ENCODE peak calls at places on chromosomes 16 and 17, in ten cellular contexts. One of them, this sample, is unnamed.

GRCh38 chr17:67559381-67559966 is 158.3 kb upstream of the NOL11 start:
- DNase-seq in EL: no peak
- DNase-seq in NCI-H1694: no peak
- DNase-seq in NCI-H2171: no peak
- DNase-seq in AG04449: no peak
- DNase-seq in CD4-positive, CD25-positive, alpha-beta regulatory T cell: no peak
- DNase-seq in NCI-H1930: no peak
- DNase-seq in T47D: no peak
- DNase-seq in astrocyte: no peak
- DNase-seq in NCI-H1417: no peak
- DNase-seq in this sample: no peak

GRCh38 chr16:59886021-59886420 is 1151.9 kb upstream of the GOT2 start:
- DNase-seq in EL: peak
- DNase-seq in NCI-H1694: no peak
- DNase-seq in NCI-H2171: no peak
- DNase-seq in AG04449: no peak
- DNase-seq in CD4-positive, CD25-positive, alpha-beta regulatory T cell: no peak
- DNase-seq in NCI-H1930: no peak
- DNase-seq in T47D: no peak
- DNase-seq in astrocyte: peak
- DNase-seq in NCI-H1417: no peak
- DNase-seq in this sample: peak

GRCh38 chr16:69131167-69131748 is 1.1 kb downstream of the CHTF8 start:
- DNase-seq in EL: peak
- DNase-seq in NCI-H1694: no peak
- DNase-seq in NCI-H2171: no peak
- DNase-seq in AG04449: no peak
- DNase-seq in CD4-positive, CD25-positive, alpha-beta regulatory T cell: no peak
- DNase-seq in NCI-H1930: no peak
- DNase-seq in T47D: peak
- DNase-seq in astrocyte: no peak
- DNase-seq in NCI-H1417: no peak
- DNase-seq in this sample: peak

GRCh38 chr17:79031996-79032875 is 8.3 kb downstream of the C1QTNF1 start:
- DNase-seq in EL: no peak
- DNase-seq in NCI-H1694: peak
- DNase-seq in NCI-H2171: no peak
- DNase-seq in AG04449: no peak
- DNase-seq in CD4-positive, CD25-positive, alpha-beta regulatory T cell: no peak
- DNase-seq in NCI-H1930: no peak
- DNase-seq in T47D: no peak
- DNase-seq in astrocyte: no peak
- DNase-seq in NCI-H1417: no peak
- DNase-seq in this sample: no peak

GRCh38 chr17:7363311-7363710 is 8.4 kb downstream of the TMEM95 start:
- DNase-seq in EL: peak
- DNase-seq in NCI-H1694: no peak
- DNase-seq in NCI-H2171: no peak
- DNase-seq in AG04449: no peak
- DNase-seq in CD4-positive, CD25-positive, alpha-beta regulatory T cell: no peak
- DNase-seq in NCI-H1930: no peak
- DNase-seq in T47D: no peak
- DNase-seq in astrocyte: no peak
- DNase-seq in NCI-H1417: no peak
- DNase-seq in this sample: peak

GRCh38 chr16:69827527-69827926 is 65.4 kb downstream of the WWP2 start:
- DNase-seq in EL: no peak
- DNase-seq in NCI-H1694: no peak
- DNase-seq in NCI-H2171: no peak
- DNase-seq in AG04449: no peak
- DNase-seq in CD4-positive, CD25-positive, alpha-beta regulatory T cell: no peak
- DNase-seq in NCI-H1930: no peak
- DNase-seq in T47D: no peak
- DNase-seq in astrocyte: no peak
- DNase-seq in NCI-H1417: no peak
- DNase-seq in this sample: no peak

GRCh38 chr17:63995626-63996025 is 2.5 kb upstream of the PRR29 start:
- DNase-seq in EL: no peak
- DNase-seq in NCI-H1694: no peak
- DNase-seq in NCI-H2171: no peak
- DNase-seq in AG04449: no peak
- DNase-seq in CD4-positive, CD25-positive, alpha-beta regulatory T cell: no peak
- DNase-seq in NCI-H1930: no peak
- DNase-seq in T47D: no peak
- DNase-seq in astrocyte: no peak
- DNase-seq in NCI-H1417: no peak
- DNase-seq in this sample: no peak

GRCh38 chr16:28989363-28989762 is 4.5 kb downstream of the LAT start:
- DNase-seq in EL: no peak
- DNase-seq in NCI-H1694: no peak
- DNase-seq in NCI-H2171: no peak
- DNase-seq in AG04449: no peak
- DNase-seq in CD4-positive, CD25-positive, alpha-beta regulatory T cell: no peak
- DNase-seq in NCI-H1930: no peak
- DNase-seq in T47D: no peak
- DNase-seq in astrocyte: no peak
- DNase-seq in NCI-H1417: no peak
- DNase-seq in this sample: no peak

GRCh38 chr17:61248399-61248798 is 151.2 kb upstream of the TBX2 start:
- DNase-seq in EL: peak
- DNase-seq in NCI-H1694: no peak
- DNase-seq in NCI-H2171: no peak
- DNase-seq in AG04449: no peak
- DNase-seq in CD4-positive, CD25-positive, alpha-beta regulatory T cell: no peak
- DNase-seq in NCI-H1930: no peak
- DNase-seq in T47D: no peak
- DNase-seq in astrocyte: peak
- DNase-seq in NCI-H1417: no peak
- DNase-seq in this sample: no peak

GRCh38 chr17:78022425-78022824 is 63.9 kb downstream of the TNRC6C start:
- DNase-seq in EL: peak
- DNase-seq in NCI-H1694: no peak
- DNase-seq in NCI-H2171: no peak
- DNase-seq in AG04449: no peak
- DNase-seq in CD4-positive, CD25-positive, alpha-beta regulatory T cell: no peak
- DNase-seq in NCI-H1930: no peak
- DNase-seq in T47D: no peak
- DNase-seq in astrocyte: no peak
- DNase-seq in NCI-H1417: no peak
- DNase-seq in this sample: no peak

GRCh38 chr17:19363460-19364035 is 1.0 kb upstream of the B9D1 start:
- DNase-seq in EL: no peak
- DNase-seq in NCI-H1694: no peak
- DNase-seq in NCI-H2171: no peak
- DNase-seq in AG04449: no peak
- DNase-seq in CD4-positive, CD25-positive, alpha-beta regulatory T cell: no peak
- DNase-seq in NCI-H1930: no peak
- DNase-seq in T47D: no peak
- DNase-seq in astrocyte: no peak
- DNase-seq in NCI-H1417: no peak
- DNase-seq in this sample: no peak

GRCh38 chr17:66494023-66494803 is 191.8 kb downstream of the PRKCA start:
- DNase-seq in EL: peak
- DNase-seq in NCI-H1694: no peak
- DNase-seq in NCI-H2171: no peak
- DNase-seq in AG04449: peak
- DNase-seq in CD4-positive, CD25-positive, alpha-beta regulatory T cell: no peak
- DNase-seq in NCI-H1930: no peak
- DNase-seq in T47D: no peak
- DNase-seq in astrocyte: peak
- DNase-seq in NCI-H1417: no peak
- DNase-seq in this sample: peak

GRCh38 chr17:64443086-64443760 is 5.7 kb upstream of the MILR1 start:
- DNase-seq in EL: no peak
- DNase-seq in NCI-H1694: no peak
- DNase-seq in NCI-H2171: no peak
- DNase-seq in AG04449: no peak
- DNase-seq in CD4-positive, CD25-positive, alpha-beta regulatory T cell: no peak
- DNase-seq in NCI-H1930: no peak
- DNase-seq in T47D: no peak
- DNase-seq in astrocyte: no peak
- DNase-seq in NCI-H1417: no peak
- DNase-seq in this sample: no peak

GRCh38 chr16:30183236-30183960 is at the start of gene CORO1A:
- DNase-seq in EL: peak
- DNase-seq in NCI-H1694: peak
- DNase-seq in NCI-H2171: peak
- DNase-seq in AG04449: no peak
- DNase-seq in CD4-positive, CD25-positive, alpha-beta regulatory T cell: peak
- DNase-seq in NCI-H1930: peak
- DNase-seq in T47D: peak
- DNase-seq in astrocyte: peak
- DNase-seq in NCI-H1417: peak
- DNase-seq in this sample: peak

GRCh38 chr16:54817432-54817831 is 113.2 kb upstream of the IRX5 start:
- DNase-seq in EL: peak
- DNase-seq in NCI-H1694: peak
- DNase-seq in NCI-H2171: no peak
- DNase-seq in AG04449: no peak
- DNase-seq in CD4-positive, CD25-positive, alpha-beta regulatory T cell: no peak
- DNase-seq in NCI-H1930: no peak
- DNase-seq in T47D: no peak
- DNase-seq in astrocyte: no peak
- DNase-seq in NCI-H1417: peak
- DNase-seq in this sample: no peak

GRCh38 chr16:89905511-89906140 is 13.0 kb upstream of the MC1R start:
- DNase-seq in EL: no peak
- DNase-seq in NCI-H1694: no peak
- DNase-seq in NCI-H2171: no peak
- DNase-seq in AG04449: no peak
- DNase-seq in CD4-positive, CD25-positive, alpha-beta regulatory T cell: no peak
- DNase-seq in NCI-H1930: no peak
- DNase-seq in T47D: no peak
- DNase-seq in astrocyte: no peak
- DNase-seq in NCI-H1417: no peak
- DNase-seq in this sample: no peak

GRCh38 chr17:61662771-61663170 is 71.8 kb upstream of the NACA2 start:
- DNase-seq in EL: no peak
- DNase-seq in NCI-H1694: no peak
- DNase-seq in NCI-H2171: no peak
- DNase-seq in AG04449: peak
- DNase-seq in CD4-positive, CD25-positive, alpha-beta regulatory T cell: no peak
- DNase-seq in NCI-H1930: no peak
- DNase-seq in T47D: no peak
- DNase-seq in astrocyte: peak
- DNase-seq in NCI-H1417: no peak
- DNase-seq in this sample: no peak

GRCh38 chr16:31215287-31216115 is 1.4 kb downstream of the PYDC1 start:
- DNase-seq in EL: peak
- DNase-seq in NCI-H1694: no peak
- DNase-seq in NCI-H2171: no peak
- DNase-seq in AG04449: no peak
- DNase-seq in CD4-positive, CD25-positive, alpha-beta regulatory T cell: no peak
- DNase-seq in NCI-H1930: no peak
- DNase-seq in T47D: peak
- DNase-seq in astrocyte: peak
- DNase-seq in NCI-H1417: peak
- DNase-seq in this sample: peak

GRCh38 chr17:4950075-4950756 is 703 bp upstream of the ENO3 start:
- DNase-seq in EL: no peak
- DNase-seq in NCI-H1694: no peak
- DNase-seq in NCI-H2171: no peak
- DNase-seq in AG04449: no peak
- DNase-seq in CD4-positive, CD25-positive, alpha-beta regulatory T cell: no peak
- DNase-seq in NCI-H1930: no peak
- DNase-seq in T47D: no peak
- DNase-seq in astrocyte: no peak
- DNase-seq in NCI-H1417: no peak
- DNase-seq in this sample: no peak

GRCh38 chr17:76968707-76969597 is 100.7 kb downstream of the MGAT5B start:
- DNase-seq in EL: no peak
- DNase-seq in NCI-H1694: peak
- DNase-seq in NCI-H2171: peak
- DNase-seq in AG04449: no peak
- DNase-seq in CD4-positive, CD25-positive, alpha-beta regulatory T cell: peak
- DNase-seq in NCI-H1930: peak
- DNase-seq in T47D: no peak
- DNase-seq in astrocyte: no peak
- DNase-seq in NCI-H1417: peak
- DNase-seq in this sample: no peak

GRCh38 chr17:15510361-15510760 is 42.9 kb upstream of the CDRT4 start:
- DNase-seq in EL: peak
- DNase-seq in NCI-H1694: no peak
- DNase-seq in NCI-H2171: no peak
- DNase-seq in AG04449: peak
- DNase-seq in CD4-positive, CD25-positive, alpha-beta regulatory T cell: no peak
- DNase-seq in NCI-H1930: no peak
- DNase-seq in T47D: no peak
- DNase-seq in astrocyte: peak
- DNase-seq in NCI-H1417: no peak
- DNase-seq in this sample: peak

GRCh38 chr17:546456-546855 is 168.2 kb downstream of the VPS53 start:
- DNase-seq in EL: no peak
- DNase-seq in NCI-H1694: no peak
- DNase-seq in NCI-H2171: no peak
- DNase-seq in AG04449: no peak
- DNase-seq in CD4-positive, CD25-positive, alpha-beta regulatory T cell: no peak
- DNase-seq in NCI-H1930: no peak
- DNase-seq in T47D: no peak
- DNase-seq in astrocyte: peak
- DNase-seq in NCI-H1417: no peak
- DNase-seq in this sample: no peak

GRCh38 chr17:77528516-77529327 is 388.0 kb downstream of the SEC14L1 start:
- DNase-seq in EL: no peak
- DNase-seq in NCI-H1694: peak
- DNase-seq in NCI-H2171: peak
- DNase-seq in AG04449: no peak
- DNase-seq in CD4-positive, CD25-positive, alpha-beta regulatory T cell: no peak
- DNase-seq in NCI-H1930: peak
- DNase-seq in T47D: no peak
- DNase-seq in astrocyte: no peak
- DNase-seq in NCI-H1417: peak
- DNase-seq in this sample: no peak

GRCh38 chr17:70544307-70544706 is 375.0 kb downstream of the KCNJ2 start:
- DNase-seq in EL: no peak
- DNase-seq in NCI-H1694: no peak
- DNase-seq in NCI-H2171: no peak
- DNase-seq in AG04449: no peak
- DNase-seq in CD4-positive, CD25-positive, alpha-beta regulatory T cell: no peak
- DNase-seq in NCI-H1930: no peak
- DNase-seq in T47D: no peak
- DNase-seq in astrocyte: no peak
- DNase-seq in NCI-H1417: no peak
- DNase-seq in this sample: no peak

GRCh38 chr16:4668313-4668960 is 24.9 kb upstream of the NUDT16L1 start:
- DNase-seq in EL: no peak
- DNase-seq in NCI-H1694: no peak
- DNase-seq in NCI-H2171: no peak
- DNase-seq in AG04449: no peak
- DNase-seq in CD4-positive, CD25-positive, alpha-beta regulatory T cell: no peak
- DNase-seq in NCI-H1930: no peak
- DNase-seq in T47D: no peak
- DNase-seq in astrocyte: no peak
- DNase-seq in NCI-H1417: no peak
- DNase-seq in this sample: no peak

GRCh38 chr16:20911361-20911760 is 10.8 kb downstream of the LYRM1 start:
- DNase-seq in EL: peak
- DNase-seq in NCI-H1694: no peak
- DNase-seq in NCI-H2171: no peak
- DNase-seq in AG04449: no peak
- DNase-seq in CD4-positive, CD25-positive, alpha-beta regulatory T cell: no peak
- DNase-seq in NCI-H1930: no peak
- DNase-seq in T47D: no peak
- DNase-seq in astrocyte: no peak
- DNase-seq in NCI-H1417: no peak
- DNase-seq in this sample: peak

GRCh38 chr16:80056334-80056733 is 455.8 kb upstream of the MAF start:
- DNase-seq in EL: peak
- DNase-seq in NCI-H1694: no peak
- DNase-seq in NCI-H2171: no peak
- DNase-seq in AG04449: peak
- DNase-seq in CD4-positive, CD25-positive, alpha-beta regulatory T cell: no peak
- DNase-seq in NCI-H1930: no peak
- DNase-seq in T47D: no peak
- DNase-seq in astrocyte: peak
- DNase-seq in NCI-H1417: no peak
- DNase-seq in this sample: peak

GRCh38 chr16:66150691-66151090 is 215.8 kb upstream of the CDH5 start:
- DNase-seq in EL: peak
- DNase-seq in NCI-H1694: no peak
- DNase-seq in NCI-H2171: no peak
- DNase-seq in AG04449: no peak
- DNase-seq in CD4-positive, CD25-positive, alpha-beta regulatory T cell: no peak
- DNase-seq in NCI-H1930: no peak
- DNase-seq in T47D: no peak
- DNase-seq in astrocyte: peak
- DNase-seq in NCI-H1417: no peak
- DNase-seq in this sample: no peak

This sample was measured in brain microvascular endothelial cell.